ENCODE peak calls at places on chromosomes 12 and 14, in five cellular contexts. P is Peyer's patch, E is lower lobe of right lung, B is iPS DF 6.9, H is thoracic aorta. R is an unnamed sample. For H3K4me1, the result is how much of the 10 kb centered on the place peaks cover.

GRCh38 chr12:114032801-114033200 is 66.7 kb upstream of the RBM19 start:
- DNase-seq in H (no peak), P (no peak), E (no peak), B (no peak), R (no peak)

GRCh38 chr12:119202121-119202527 is 23.4 kb downstream of the HSPB8 start:
- DNase-seq in P (no peak), H (no peak), E (peak), B (no peak), R (no peak)

GRCh38 chr12:66191547-66192126 is 2.6 kb downstream of the IRAK3 start:
- DNase-seq in P (no peak), H (no peak), B (no peak), E (no peak), R (no peak)

GRCh38 chr12:6944381-6945186 is 762 bp downstream of the C12orf57 start:
- DNase-seq in H (peak), B (peak), E (peak), P (peak), R (peak)

GRCh38 chr12:94725375-94726168 is 75.2 kb upstream of the TMCC3 start:
- DNase-seq in E (no peak), H (no peak), P (peak), B (no peak), R (no peak)

GRCh38 chr12:39405580-39405979 is 37.3 kb downstream of the KIF21A start:
- DNase-seq in E (no peak), H (no peak), B (no peak), P (no peak), R (no peak)

GRCh38 chr12:50533203-50533584 is 28.4 kb downstream of the DIP2B start:
- DNase-seq in P (no peak), B (no peak), E (no peak), H (no peak), R (no peak)

GRCh38 chr14:59465570-59466150 is 480 bp upstream of the GPR135 start:
- DNase-seq in P (peak), B (no peak), H (no peak), E (no peak), R (no peak)

GRCh38 chr12:118979763-118980406 is 1.5 kb upstream of the SRRM4 start:
- DNase-seq in H (no peak), E (peak), P (no peak), B (peak), R (no peak)

GRCh38 chr14:98809792-98810191 is 462.2 kb downstream of the BCL11B start:
- DNase-seq in B (no peak), E (no peak), H (no peak), P (no peak), R (no peak)

GRCh38 chr14:59281613-59282012 is 93.1 kb downstream of the DAAM1 start:
- DNase-seq in E (no peak), H (no peak), B (no peak), P (no peak), R (no peak)

GRCh38 chr12:104352106-104352713 is 48.7 kb downstream of the EID3 start:
- DNase-seq in H (no peak), P (no peak), E (no peak), B (no peak), R (no peak)

GRCh38 chr12:53179694-53180269 is 740 bp upstream of the ZNF740 start:
- DNase-seq in H (no peak), E (no peak), B (no peak), P (no peak), R (peak)

GRCh38 chr14:95003099-95003960 is 154.0 kb downstream of the DICER1 start:
- DNase-seq in H (no peak), P (no peak), B (no peak), E (no peak), R (no peak)

GRCh38 chr14:103510311-103511021 is 12.2 kb downstream of the CKB start:
- DNase-seq in B (no peak), P (no peak), E (no peak), H (no peak), R (peak)

GRCh38 chr14:88556581-88556980 is 1.8 kb upstream of the PTPN21 start:
- DNase-seq in P (no peak), E (no peak), H (no peak), B (no peak), R (no peak)

GRCh38 chr12:52896190-52897100 is 8.4 kb downstream of the KRT8 start:
- DNase-seq in E (no peak), H (no peak), B (no peak), P (no peak), R (no peak)

GRCh38 chr14:68384335-68384734 is 408.5 kb downstream of the ZFP36L1 start:
- DNase-seq in H (no peak), B (no peak), E (no peak), P (no peak), R (no peak)

GRCh38 chr12:56293785-56294184 is 6.3 kb downstream of the CS start:
- DNase-seq in E (no peak), B (no peak), P (no peak), H (no peak), R (no peak)
- H3K4me1 ChIP-seq in E (half or more), B (under half), P (under half), H (under half), R (under half)

GRCh38 chr12:1628671-1629337 is at the start of gene WNT5B:
- DNase-seq in E (no peak), B (no peak), H (no peak), P (no peak), R (no peak)
- H3K4me1 ChIP-seq in E (under half), B (under half), H (under half), P (under half), R (under half)

GRCh38 chr12:124549629-124550028 is 17.8 kb downstream of the NCOR2 start:
- DNase-seq in H (no peak), P (no peak), E (peak), B (no peak), R (no peak)
- H3K4me1 ChIP-seq in H (half or more), P (under half), E (half or more), B (under half), R (under half)

DNA sequence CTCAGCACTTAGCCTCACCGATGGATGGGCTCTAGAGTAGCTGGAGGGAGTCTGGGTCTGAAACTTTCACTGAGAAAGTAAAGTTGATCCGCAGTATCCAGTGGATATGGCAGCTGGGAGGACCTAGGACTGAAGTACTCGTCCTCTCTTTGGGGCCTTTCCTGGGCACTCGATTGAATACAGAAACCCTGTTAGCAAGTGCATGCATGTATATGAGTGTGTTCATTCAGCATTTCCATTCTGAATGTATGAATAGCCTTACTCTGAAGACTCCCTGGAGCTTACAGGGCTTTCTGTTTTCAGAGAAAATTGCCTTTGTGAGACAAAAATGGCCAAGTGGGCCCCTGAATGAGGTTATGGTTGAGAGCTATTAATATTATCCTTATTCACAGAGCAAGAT is 62.8 kb downstream of the DAD1 start:
- DNase-seq in B (no peak), H (no peak), E (no peak), P (no peak), R (no peak)
- H3K4me1 ChIP-seq in B (under half), H (under half), E (under half), P (under half), R (under half)

DNA sequence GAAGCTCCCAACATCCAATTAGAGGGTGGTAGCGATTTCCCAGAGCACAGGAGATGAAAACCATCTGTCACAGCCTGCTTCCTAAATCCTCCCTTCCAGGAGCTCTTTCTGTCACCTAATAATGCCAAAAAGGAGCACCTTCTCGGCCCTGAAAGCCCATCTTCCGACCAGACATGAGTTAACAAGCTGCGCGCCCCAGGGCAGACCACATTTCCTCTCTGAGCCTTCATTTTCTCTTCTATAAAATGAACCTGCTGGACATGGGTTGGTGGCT is 45.4 kb upstream of the VASH1 start:
- DNase-seq in E (no peak), P (no peak), H (no peak), B (no peak), R (no peak)
- H3K4me1 ChIP-seq in E (under half), P (under half), H (under half), B (under half), R (under half)

DNA sequence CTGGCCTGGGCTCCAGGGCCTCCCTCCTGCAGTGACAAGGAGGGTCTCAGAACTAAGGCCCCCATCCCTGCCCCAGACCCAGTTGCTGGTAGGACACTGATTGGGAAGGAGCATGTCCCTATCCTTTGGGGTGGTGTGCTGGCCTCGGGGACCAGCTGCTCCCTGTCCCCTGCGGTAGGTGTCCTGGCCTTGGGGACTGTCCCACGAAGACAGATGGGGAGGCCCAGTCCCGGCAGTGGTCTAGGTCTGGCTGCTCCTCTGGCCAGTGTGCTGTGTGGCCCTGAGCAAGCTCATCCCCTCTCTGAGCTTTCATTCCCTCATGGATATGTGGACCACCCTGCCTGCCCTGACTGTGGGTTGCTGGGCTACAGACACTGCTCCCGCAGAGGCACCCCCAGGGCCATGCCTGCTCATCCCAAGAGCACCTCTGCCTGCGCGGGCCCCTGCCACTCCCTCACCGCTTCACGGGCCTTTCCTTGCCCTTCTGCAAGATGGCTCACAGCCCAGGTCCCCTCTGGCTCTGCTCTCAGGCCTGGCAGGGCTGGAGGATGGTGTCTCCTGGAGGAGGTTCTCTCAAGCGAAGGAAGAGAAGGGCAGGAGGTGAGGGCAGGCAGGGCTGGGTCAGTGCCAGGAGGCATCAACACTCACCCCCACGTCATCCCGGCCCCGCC is 12.5 kb downstream of the AHNAK2 start:
- DNase-seq in B (no peak), E (peak), P (no peak), H (no peak), R (no peak)
- H3K4me1 ChIP-seq in B (under half), E (under half), P (under half), H (under half), R (under half)

GRCh38 chr14:31943861-31944255 is 133.2 kb upstream of the ARHGAP5 start:
- DNase-seq in B (no peak), P (no peak), E (no peak), H (no peak), R (no peak)
- H3K4me1 ChIP-seq in B (under half), P (under half), E (under half), H (under half), R (under half)

R was measured in breast epithelium.